ENCODE peak calls at places on chromosomes 6 and 20, in seven cellular contexts. A is body of pancreas; E is PC-3; H is Peyer's patch; K is aorta; I is endodermal cell; Z is naive thymus-derived CD4-positive, alpha-beta T cell. X is an unnamed sample.

GRCh38 chr6:151248295-151248694 is 8.5 kb downstream of the AKAP12 start:
- DNase-seq in A (no peak), Z (no peak), E (no peak), I (no peak), H (no peak), K (no peak), X (no peak)

GRCh38 chr6:111499269-111499793 is 16.3 kb upstream of the REV3L start:
- DNase-seq in I (no peak), A (no peak), H (no peak), K (no peak), E (no peak), Z (no peak), X (no peak)

GRCh38 chr20:35010405-35011192 is 54.9 kb downstream of the MYH7B start:
- DNase-seq in A (peak; percentile 2), H (peak; percentile 31), K (peak; percentile 30), Z (no peak), E (no peak), I (no peak), X (no peak)

GRCh38 chr20:17854307-17854903 is 114.2 kb downstream of the SNX5 start:
- DNase-seq in H (peak; percentile 79), I (peak; percentile 89), A (peak; percentile 77), Z (no peak), K (peak; percentile 84), E (peak; percentile 44), X (no peak)

GRCh38 chr6:18245642-18246041 is 18.7 kb downstream of the DEK start:
- DNase-seq in K (no peak), I (no peak), E (no peak), A (no peak), Z (no peak), H (no peak), X (no peak)

GRCh38 chr20:29873946-29874345 is 1383.5 kb upstream of the DEFB115 start:
- DNase-seq in I (peak; percentile 78), Z (no peak), A (peak; percentile 66), H (peak; percentile 72), K (peak; percentile 88), E (no peak), X (peak; percentile 78)

GRCh38 chr6:154343473-154344308 is 12.9 kb downstream of the IPCEF1 start:
- DNase-seq in I (peak; percentile 90), E (peak; percentile 59), Z (no peak), K (no peak), H (peak; percentile 63), A (peak; percentile 82), X (peak; percentile 42)

GRCh38 chr20:10218536-10219451 is at the start of gene SNAP25:
- DNase-seq in I (peak; percentile 95), H (no peak), E (peak; percentile 26), K (peak; percentile 86), Z (peak; percentile 13), A (peak; percentile 59), X (no peak)

GRCh38 chr20:47677314-47678129 is 107.8 kb downstream of the SULF2 start:
- DNase-seq in I (peak; percentile 95), A (peak; percentile 76), E (peak; percentile 77), H (peak; percentile 70), Z (peak; percentile 22), K (no peak), X (peak; percentile 86)

GRCh38 chr20:17808357-17808756 is 108.6 kb downstream of the BANF2 start:
- DNase-seq in E (no peak), K (no peak), I (no peak), Z (no peak), A (peak; percentile 65), H (no peak), X (no peak)

GRCh38 chr6:53033764-53034163 is 31.4 kb upstream of the FBXO9 start:
- DNase-seq in I (no peak), H (no peak), A (no peak), K (no peak), Z (no peak), E (peak; percentile 21), X (no peak)

GRCh38 chr6:133964052-133964451 is 11.0 kb downstream of the TBPL1 start:
- DNase-seq in H (no peak), E (peak; percentile 89), I (no peak), Z (no peak), A (no peak), K (no peak), X (no peak)

GRCh38 chr20:2840967-2841531 is 504 bp downstream of the VPS16 start:
- DNase-seq in I (peak; percentile 81), E (peak; percentile 14), A (peak; percentile 50), H (peak; percentile 72), Z (peak; percentile 48), K (peak; percentile 93), X (peak; percentile 64)

GRCh38 chr6:4804095-4804494 is 27.9 kb downstream of the CDYL start:
- DNase-seq in K (no peak), Z (no peak), E (peak; percentile 38), I (peak; percentile 45), H (no peak), A (no peak), X (no peak)

GRCh38 chr20:58721951-58722371 is 29.4 kb downstream of the NPEPL1 start:
- DNase-seq in I (no peak), A (no peak), H (peak; percentile 49), K (peak; percentile 61), Z (no peak), E (no peak), X (no peak)

GRCh38 chr20:54469952-54470351 is 5.4 kb upstream of the DOK5 start:
- DNase-seq in H (no peak), I (no peak), K (no peak), A (no peak), E (no peak), Z (no peak), X (no peak)

GRCh38 chr6:28709478-28710349 is 184.0 kb downstream of the GPX5 start:
- DNase-seq in E (no peak), Z (no peak), A (no peak), H (no peak), K (no peak), I (peak; percentile 80), X (no peak)

GRCh38 chr20:52410746-52411317 is 219.3 kb upstream of the ZFP64 start:
- DNase-seq in H (no peak), E (no peak), Z (peak; percentile 15), K (no peak), A (no peak), I (no peak), X (no peak)

GRCh38 chr6:166268431-166268830 is 39.8 kb downstream of the PRR18 start:
- DNase-seq in K (no peak), E (no peak), A (no peak), Z (no peak), H (no peak), I (peak; percentile 85), X (no peak)
- H3K27me3 ChIP-seq in K (no peaks in the 10 kb centered on the region), E (no peaks in the 10 kb centered on the region), A (no peaks in the 10 kb centered on the region), Z (no peaks in the 10 kb centered on the region), H (peaks cover 4% of the 10 kb centered on the region), I (peaks cover 15% of the 10 kb centered on the region), X (no peaks in the 10 kb centered on the region)

GRCh38 chr6:137165375-137166246 is 7.8 kb downstream of the IL22RA2 start:
- DNase-seq in A (peak; percentile 77), I (no peak), Z (no peak), E (peak; percentile 26), K (no peak), H (peak; percentile 87), X (peak; percentile 94)
- H3K27me3 ChIP-seq in A (no peaks in the 10 kb centered on the region), I (no peaks in the 10 kb centered on the region), Z (peaks cover 3% of the 10 kb centered on the region), E (no peaks in the 10 kb centered on the region), K (no peaks in the 10 kb centered on the region), H (no peaks in the 10 kb centered on the region), X (no peaks in the 10 kb centered on the region)

GRCh38 chr20:61581825-61582188 is 329.7 kb downstream of the CDH4 start:
- DNase-seq in A (no peak), E (no peak), K (no peak), I (peak; percentile 55), Z (no peak), H (no peak), X (no peak)
- H3K27me3 ChIP-seq in A (no peaks in the 10 kb centered on the region), E (peaks cover 23% of the 10 kb centered on the region), K (no peaks in the 10 kb centered on the region), I (no peaks in the 10 kb centered on the region), Z (no peaks in the 10 kb centered on the region), H (no peaks in the 10 kb centered on the region), X (no peaks in the 10 kb centered on the region)

GRCh38 chr6:40885139-40885774 is 153.8 kb downstream of the UNC5CL start:
- DNase-seq in K (no peak), H (no peak), Z (no peak), A (no peak), E (no peak), I (no peak), X (no peak)

GRCh38 chr6:40881501-40881900 is 157.5 kb downstream of the UNC5CL start:
- DNase-seq in A (no peak), Z (no peak), H (no peak), E (no peak), I (no peak), K (no peak), X (no peak)

GRCh38 chr6:40879169-40879568 is 159.9 kb downstream of the UNC5CL start:
- DNase-seq in E (no peak), A (no peak), Z (no peak), I (no peak), H (no peak), K (no peak), X (no peak)

GRCh38 chr6:40887079-40887822 is 151.8 kb downstream of the UNC5CL start:
- DNase-seq in E (no peak), Z (no peak), K (no peak), A (no peak), H (no peak), I (no peak), X (no peak)

GRCh38 chr6:40882321-40882720 is 156.7 kb downstream of the UNC5CL start:
- DNase-seq in Z (no peak), A (peak; percentile 86), H (no peak), I (no peak), K (no peak), E (no peak), X (no peak)
- H3K27me3 ChIP-seq in Z (no peaks in the 10 kb centered on the region), A (no peaks in the 10 kb centered on the region), H (no peaks in the 10 kb centered on the region), I (no peaks in the 10 kb centered on the region), K (no peaks in the 10 kb centered on the region), E (peaks cover 14% of the 10 kb centered on the region), X (no peaks in the 10 kb centered on the region)

GRCh38 chr6:41228616-41229015 is 467 bp downstream of the TREML4 start:
- DNase-seq in I (peak; percentile 75), E (no peak), H (no peak), A (no peak), K (no peak), Z (no peak), X (peak; percentile 49)
- H3K27me3 ChIP-seq in I (peaks cover 8% of the 10 kb centered on the region), E (peaks cover 44% of the 10 kb centered on the region), H (no peaks in the 10 kb centered on the region), A (no peaks in the 10 kb centered on the region), K (no peaks in the 10 kb centered on the region), Z (peaks cover 4% of the 10 kb centered on the region), X (no peaks in the 10 kb centered on the region)

DNA sequence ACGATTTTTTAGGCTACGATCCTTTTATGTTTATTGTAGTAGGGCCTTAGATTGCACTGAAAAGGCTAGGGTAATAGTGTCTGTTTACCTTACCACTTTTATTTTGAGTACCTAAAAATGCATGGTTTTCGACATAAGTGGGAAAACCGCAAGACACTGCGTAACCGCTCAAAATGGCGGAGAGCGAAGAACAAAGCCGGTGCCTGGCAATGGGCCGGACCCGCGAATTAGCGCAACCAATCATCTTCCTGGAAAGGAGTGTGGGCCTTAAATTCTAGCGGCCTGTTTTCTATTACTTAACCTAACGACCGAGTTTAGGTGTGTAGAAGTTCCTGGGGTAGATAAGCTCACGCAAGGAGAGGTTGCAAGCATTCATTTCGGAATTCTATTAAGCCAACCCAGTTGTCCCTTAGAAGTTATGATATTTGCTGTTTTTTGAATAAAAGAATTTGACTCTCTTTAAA is 118.0 kb downstream of the HFE start:
- DNase-seq in A (peak; percentile 67), K (peak; percentile 86), H (peak; percentile 94), Z (peak; percentile 90), E (peak; percentile 73), I (peak; percentile 86), X (peak; percentile 77)
- H3K27me3 ChIP-seq in A (no peaks in the 10 kb centered on the region), K (no peaks in the 10 kb centered on the region), H (no peaks in the 10 kb centered on the region), Z (no peaks in the 10 kb centered on the region), E (no peaks in the 10 kb centered on the region), I (no peaks in the 10 kb centered on the region), X (no peaks in the 10 kb centered on the region)